ENCODE peak calls at places on chromosomes 5 and 9, in ten cellular contexts. One of them, this sample, is unnamed.

GRCh38 chr5:35183243-35183955 is 46.9 kb downstream of the PRLR start:
- DNase-seq in GM13977: peak
- DNase-seq in fibroblast of lung: peak
- DNase-seq in neural crest cell: peak
- DNase-seq in lower lobe of right lung: no peak
- DNase-seq in Calu3: peak
- DNase-seq in WTC11: peak
- DNase-seq in C1 segment of cervical spinal cord: no peak
- DNase-seq in LHCN-M2: peak
- DNase-seq in colonic mucosa: peak
- DNase-seq in this sample: peak

GRCh38 chr5:95620870-95621838 is 1.3 kb downstream of the GPR150 start:
- DNase-seq in GM13977: peak
- DNase-seq in fibroblast of lung: peak
- DNase-seq in neural crest cell: peak
- DNase-seq in lower lobe of right lung: peak
- DNase-seq in Calu3: peak
- DNase-seq in WTC11: peak
- DNase-seq in C1 segment of cervical spinal cord: peak
- DNase-seq in LHCN-M2: no peak
- DNase-seq in colonic mucosa: peak
- DNase-seq in this sample: peak

GRCh38 chr9:114005371-114006154 is 72.5 kb downstream of the AMBP start:
- DNase-seq in GM13977: no peak
- DNase-seq in fibroblast of lung: no peak
- DNase-seq in neural crest cell: no peak
- DNase-seq in lower lobe of right lung: no peak
- DNase-seq in Calu3: no peak
- DNase-seq in WTC11: peak
- DNase-seq in C1 segment of cervical spinal cord: no peak
- DNase-seq in LHCN-M2: no peak
- DNase-seq in colonic mucosa: no peak
- DNase-seq in this sample: no peak

GRCh38 chr5:9479981-9480380 is 65.9 kb downstream of the SEMA5A start:
- DNase-seq in GM13977: no peak
- DNase-seq in fibroblast of lung: no peak
- DNase-seq in neural crest cell: no peak
- DNase-seq in lower lobe of right lung: no peak
- DNase-seq in Calu3: no peak
- DNase-seq in WTC11: no peak
- DNase-seq in C1 segment of cervical spinal cord: no peak
- DNase-seq in LHCN-M2: no peak
- DNase-seq in colonic mucosa: no peak
- DNase-seq in this sample: no peak

GRCh38 chr5:68272289-68272688 is 56.7 kb downstream of the PIK3R1 start:
- DNase-seq in GM13977: no peak
- DNase-seq in fibroblast of lung: no peak
- DNase-seq in neural crest cell: no peak
- DNase-seq in lower lobe of right lung: no peak
- DNase-seq in Calu3: no peak
- DNase-seq in WTC11: no peak
- DNase-seq in C1 segment of cervical spinal cord: no peak
- DNase-seq in LHCN-M2: no peak
- DNase-seq in colonic mucosa: no peak
- DNase-seq in this sample: no peak

GRCh38 chr5:76816110-76816831 is 2.6 kb upstream of the F2RL1 start:
- DNase-seq in GM13977: no peak
- DNase-seq in fibroblast of lung: peak
- DNase-seq in neural crest cell: no peak
- DNase-seq in lower lobe of right lung: no peak
- DNase-seq in Calu3: no peak
- DNase-seq in WTC11: no peak
- DNase-seq in C1 segment of cervical spinal cord: no peak
- DNase-seq in LHCN-M2: no peak
- DNase-seq in colonic mucosa: no peak
- DNase-seq in this sample: no peak

GRCh38 chr9:94656976-94657375 is 17.7 kb upstream of the FBP1 start:
- DNase-seq in GM13977: no peak
- DNase-seq in fibroblast of lung: no peak
- DNase-seq in neural crest cell: no peak
- DNase-seq in lower lobe of right lung: no peak
- DNase-seq in Calu3: no peak
- DNase-seq in WTC11: no peak
- DNase-seq in C1 segment of cervical spinal cord: no peak
- DNase-seq in LHCN-M2: no peak
- DNase-seq in colonic mucosa: no peak
- DNase-seq in this sample: no peak

GRCh38 chr5:140258873-140259272 is 44.0 kb downstream of the PFDN1 start:
- DNase-seq in GM13977: no peak
- DNase-seq in fibroblast of lung: no peak
- DNase-seq in neural crest cell: no peak
- DNase-seq in lower lobe of right lung: no peak
- DNase-seq in Calu3: no peak
- DNase-seq in WTC11: no peak
- DNase-seq in C1 segment of cervical spinal cord: no peak
- DNase-seq in LHCN-M2: no peak
- DNase-seq in colonic mucosa: no peak
- DNase-seq in this sample: no peak

GRCh38 chr9:87282477-87282991 is 215.1 kb upstream of the DAPK1 start:
- DNase-seq in GM13977: no peak
- DNase-seq in fibroblast of lung: peak
- DNase-seq in neural crest cell: no peak
- DNase-seq in lower lobe of right lung: no peak
- DNase-seq in Calu3: no peak
- DNase-seq in WTC11: no peak
- DNase-seq in C1 segment of cervical spinal cord: no peak
- DNase-seq in LHCN-M2: no peak
- DNase-seq in colonic mucosa: no peak
- DNase-seq in this sample: no peak

GRCh38 chr5:181188700-181189362 is 16.2 kb downstream of the TRIM7 start:
- DNase-seq in GM13977: no peak
- DNase-seq in fibroblast of lung: peak
- DNase-seq in neural crest cell: peak
- DNase-seq in lower lobe of right lung: peak
- DNase-seq in Calu3: peak
- DNase-seq in WTC11: peak
- DNase-seq in C1 segment of cervical spinal cord: no peak
- DNase-seq in LHCN-M2: peak
- DNase-seq in colonic mucosa: peak
- DNase-seq in this sample: no peak

GRCh38 chr5:150114102-150114641 is 27.8 kb upstream of the CSF1R start:
- DNase-seq in GM13977: no peak
- DNase-seq in fibroblast of lung: no peak
- DNase-seq in neural crest cell: no peak
- DNase-seq in lower lobe of right lung: no peak
- DNase-seq in Calu3: no peak
- DNase-seq in WTC11: no peak
- DNase-seq in C1 segment of cervical spinal cord: no peak
- DNase-seq in LHCN-M2: no peak
- DNase-seq in colonic mucosa: no peak
- DNase-seq in this sample: peak

GRCh38 chr5:28408186-28408585 is 1369.8 kb upstream of the CDH9 start:
- DNase-seq in GM13977: no peak
- DNase-seq in fibroblast of lung: peak
- DNase-seq in neural crest cell: no peak
- DNase-seq in lower lobe of right lung: no peak
- DNase-seq in Calu3: peak
- DNase-seq in WTC11: no peak
- DNase-seq in C1 segment of cervical spinal cord: no peak
- DNase-seq in LHCN-M2: peak
- DNase-seq in colonic mucosa: no peak
- DNase-seq in this sample: no peak

GRCh38 chr5:54867310-54867944 is 118.0 kb downstream of the ESM1 start:
- DNase-seq in GM13977: peak
- DNase-seq in fibroblast of lung: peak
- DNase-seq in neural crest cell: no peak
- DNase-seq in lower lobe of right lung: no peak
- DNase-seq in Calu3: no peak
- DNase-seq in WTC11: no peak
- DNase-seq in C1 segment of cervical spinal cord: peak
- DNase-seq in LHCN-M2: peak
- DNase-seq in colonic mucosa: no peak
- DNase-seq in this sample: no peak

GRCh38 chr9:34457266-34458012 is 931 bp downstream of the FAM219A start:
- DNase-seq in GM13977: no peak
- DNase-seq in fibroblast of lung: peak
- DNase-seq in neural crest cell: peak
- DNase-seq in lower lobe of right lung: peak
- DNase-seq in Calu3: peak
- DNase-seq in WTC11: peak
- DNase-seq in C1 segment of cervical spinal cord: peak
- DNase-seq in LHCN-M2: peak
- DNase-seq in colonic mucosa: peak
- DNase-seq in this sample: peak

GRCh38 chr5:40962207-40962955 is 53.1 kb downstream of the C7 start:
- DNase-seq in GM13977: no peak
- DNase-seq in fibroblast of lung: no peak
- DNase-seq in neural crest cell: no peak
- DNase-seq in lower lobe of right lung: no peak
- DNase-seq in Calu3: no peak
- DNase-seq in WTC11: no peak
- DNase-seq in C1 segment of cervical spinal cord: no peak
- DNase-seq in LHCN-M2: no peak
- DNase-seq in colonic mucosa: no peak
- DNase-seq in this sample: no peak

GRCh38 chr9:17906204-17906840 is 327.5 kb downstream of the SH3GL2 start:
- DNase-seq in GM13977: peak
- DNase-seq in fibroblast of lung: no peak
- DNase-seq in neural crest cell: peak
- DNase-seq in lower lobe of right lung: peak
- DNase-seq in Calu3: no peak
- DNase-seq in WTC11: peak
- DNase-seq in C1 segment of cervical spinal cord: no peak
- DNase-seq in LHCN-M2: no peak
- DNase-seq in colonic mucosa: peak
- DNase-seq in this sample: peak

GRCh38 chr9:1505489-1505888 is 455.3 kb downstream of the DMRT2 start:
- DNase-seq in GM13977: no peak
- DNase-seq in fibroblast of lung: no peak
- DNase-seq in neural crest cell: no peak
- DNase-seq in lower lobe of right lung: no peak
- DNase-seq in Calu3: no peak
- DNase-seq in WTC11: no peak
- DNase-seq in C1 segment of cervical spinal cord: no peak
- DNase-seq in LHCN-M2: no peak
- DNase-seq in colonic mucosa: no peak
- DNase-seq in this sample: no peak

GRCh38 chr5:107218457-107219193 is 452.1 kb downstream of the EFNA5 start:
- DNase-seq in GM13977: no peak
- DNase-seq in fibroblast of lung: peak
- DNase-seq in neural crest cell: no peak
- DNase-seq in lower lobe of right lung: no peak
- DNase-seq in Calu3: no peak
- DNase-seq in WTC11: no peak
- DNase-seq in C1 segment of cervical spinal cord: no peak
- DNase-seq in LHCN-M2: peak
- DNase-seq in colonic mucosa: no peak
- DNase-seq in this sample: no peak

GRCh38 chr9:103355000-103355399 is 359.9 kb downstream of the CYLC2 start:
- DNase-seq in GM13977: no peak
- DNase-seq in fibroblast of lung: no peak
- DNase-seq in neural crest cell: no peak
- DNase-seq in lower lobe of right lung: no peak
- DNase-seq in Calu3: no peak
- DNase-seq in WTC11: no peak
- DNase-seq in C1 segment of cervical spinal cord: no peak
- DNase-seq in LHCN-M2: no peak
- DNase-seq in colonic mucosa: no peak
- DNase-seq in this sample: no peak

GRCh38 chr9:13513710-13514444 is 234.4 kb upstream of the MPDZ start:
- DNase-seq in GM13977: no peak
- DNase-seq in fibroblast of lung: no peak
- DNase-seq in neural crest cell: peak
- DNase-seq in lower lobe of right lung: no peak
- DNase-seq in Calu3: no peak
- DNase-seq in WTC11: peak
- DNase-seq in C1 segment of cervical spinal cord: no peak
- DNase-seq in LHCN-M2: no peak
- DNase-seq in colonic mucosa: no peak
- DNase-seq in this sample: no peak

GRCh38 chr5:111070272-111071134 is 1.0 kb upstream of the TSLP start:
- DNase-seq in GM13977: no peak
- DNase-seq in fibroblast of lung: peak
- DNase-seq in neural crest cell: peak
- DNase-seq in lower lobe of right lung: peak
- DNase-seq in Calu3: no peak
- DNase-seq in WTC11: peak
- DNase-seq in C1 segment of cervical spinal cord: no peak
- DNase-seq in LHCN-M2: no peak
- DNase-seq in colonic mucosa: no peak
- DNase-seq in this sample: peak

GRCh38 chr5:57450991-57451876 is 31.4 kb downstream of the ACTBL2 start:
- DNase-seq in GM13977: no peak
- DNase-seq in fibroblast of lung: peak
- DNase-seq in neural crest cell: no peak
- DNase-seq in lower lobe of right lung: no peak
- DNase-seq in Calu3: no peak
- DNase-seq in WTC11: no peak
- DNase-seq in C1 segment of cervical spinal cord: no peak
- DNase-seq in LHCN-M2: no peak
- DNase-seq in colonic mucosa: no peak
- DNase-seq in this sample: no peak

GRCh38 chr5:57386958-57387357 is 95.7 kb downstream of the ACTBL2 start:
- DNase-seq in GM13977: no peak
- DNase-seq in fibroblast of lung: peak
- DNase-seq in neural crest cell: no peak
- DNase-seq in lower lobe of right lung: no peak
- DNase-seq in Calu3: no peak
- DNase-seq in WTC11: no peak
- DNase-seq in C1 segment of cervical spinal cord: no peak
- DNase-seq in LHCN-M2: peak
- DNase-seq in colonic mucosa: no peak
- DNase-seq in this sample: no peak

GRCh38 chr9:80968611-80969010 is 720.7 kb downstream of the TLE1 start:
- DNase-seq in GM13977: no peak
- DNase-seq in fibroblast of lung: peak
- DNase-seq in neural crest cell: no peak
- DNase-seq in lower lobe of right lung: no peak
- DNase-seq in Calu3: no peak
- DNase-seq in WTC11: no peak
- DNase-seq in C1 segment of cervical spinal cord: no peak
- DNase-seq in LHCN-M2: peak
- DNase-seq in colonic mucosa: no peak
- DNase-seq in this sample: no peak

GRCh38 chr5:9698849-9699240 is 68.7 kb upstream of the TAS2R1 start:
- DNase-seq in GM13977: no peak
- DNase-seq in fibroblast of lung: no peak
- DNase-seq in neural crest cell: no peak
- DNase-seq in lower lobe of right lung: no peak
- DNase-seq in Calu3: no peak
- DNase-seq in WTC11: no peak
- DNase-seq in C1 segment of cervical spinal cord: no peak
- DNase-seq in LHCN-M2: no peak
- DNase-seq in colonic mucosa: no peak
- DNase-seq in this sample: no peak

GRCh38 chr5:57082441-57083067 is 91.3 kb upstream of the GPBP1 start:
- DNase-seq in GM13977: no peak
- DNase-seq in fibroblast of lung: no peak
- DNase-seq in neural crest cell: no peak
- DNase-seq in lower lobe of right lung: no peak
- DNase-seq in Calu3: peak
- DNase-seq in WTC11: no peak
- DNase-seq in C1 segment of cervical spinal cord: no peak
- DNase-seq in LHCN-M2: peak
- DNase-seq in colonic mucosa: no peak
- DNase-seq in this sample: no peak

GRCh38 chr9:98570055-98570454 is 138.7 kb downstream of the GABBR2 start:
- DNase-seq in GM13977: no peak
- DNase-seq in fibroblast of lung: no peak
- DNase-seq in neural crest cell: no peak
- DNase-seq in lower lobe of right lung: no peak
- DNase-seq in Calu3: no peak
- DNase-seq in WTC11: no peak
- DNase-seq in C1 segment of cervical spinal cord: no peak
- DNase-seq in LHCN-M2: no peak
- DNase-seq in colonic mucosa: no peak
- DNase-seq in this sample: no peak

GRCh38 chr5:113776168-113776567 is 262.7 kb downstream of the YTHDC2 start:
- DNase-seq in GM13977: no peak
- DNase-seq in fibroblast of lung: no peak
- DNase-seq in neural crest cell: no peak
- DNase-seq in lower lobe of right lung: no peak
- DNase-seq in Calu3: no peak
- DNase-seq in WTC11: peak
- DNase-seq in C1 segment of cervical spinal cord: no peak
- DNase-seq in LHCN-M2: no peak
- DNase-seq in colonic mucosa: no peak
- DNase-seq in this sample: no peak

This sample was measured in upper lobe of left lung.